ENCODE peak calls at places on chromosomes 16 and 17, in ten cellular contexts. One of them, this sample, is unnamed.

GRCh38 chr17:8946476-8946875 is 19.0 kb downstream of the PIK3R5 start:
- DNase-seq in body of pancreas: no peak
- DNase-seq in spleen: no peak
- DNase-seq in uterus: no peak
- DNase-seq in IMR-90: peak; percentile 2
- DNase-seq in Peyer's patch: no peak
- DNase-seq in A549: no peak
- DNase-seq in HCT116: no peak
- DNase-seq in vagina: no peak
- DNase-seq in transverse colon: no peak
- DNase-seq in this sample: no peak

GRCh38 chr17:17343160-17343735 is 40.1 kb downstream of the NT5M start:
- DNase-seq in vagina: no peak
- DNase-seq in transverse colon: no peak
- DNase-seq in A549: no peak
- DNase-seq in spleen: peak; percentile 29
- DNase-seq in uterus: no peak
- DNase-seq in IMR-90: no peak
- DNase-seq in body of pancreas: no peak
- DNase-seq in HCT116: no peak
- DNase-seq in Peyer's patch: no peak
- DNase-seq in this sample: peak; percentile 12

GRCh38 chr17:71392715-71393567 is 727.9 kb upstream of the SOX9 start:
- DNase-seq in A549: no peak
- DNase-seq in vagina: no peak
- DNase-seq in transverse colon: no peak
- DNase-seq in IMR-90: peak; percentile 74
- DNase-seq in spleen: no peak
- DNase-seq in HCT116: no peak
- DNase-seq in uterus: no peak
- DNase-seq in body of pancreas: no peak
- DNase-seq in Peyer's patch: no peak
- DNase-seq in this sample: no peak

GRCh38 chr16:57534881-57535658 is 1.3 kb downstream of the CCDC102A start:
- DNase-seq in transverse colon: no peak
- DNase-seq in body of pancreas: peak; percentile 32
- DNase-seq in A549: no peak
- DNase-seq in vagina: peak; percentile 93
- DNase-seq in HCT116: no peak
- DNase-seq in IMR-90: no peak
- DNase-seq in uterus: peak; percentile 64
- DNase-seq in Peyer's patch: peak; percentile 16
- DNase-seq in spleen: peak; percentile 75
- DNase-seq in this sample: no peak

GRCh38 chr17:7476474-7476873 is 3.0 kb downstream of the ZBTB4 start:
- DNase-seq in A549: peak; percentile 50
- DNase-seq in body of pancreas: no peak
- DNase-seq in vagina: no peak
- DNase-seq in transverse colon: no peak
- DNase-seq in Peyer's patch: no peak
- DNase-seq in spleen: no peak
- DNase-seq in IMR-90: peak; percentile 76
- DNase-seq in HCT116: no peak
- DNase-seq in uterus: no peak
- DNase-seq in this sample: no peak

GRCh38 chr16:88368036-88368435 is 14.7 kb upstream of the ZNF469 start:
- DNase-seq in transverse colon: no peak
- DNase-seq in vagina: no peak
- DNase-seq in A549: no peak
- DNase-seq in spleen: peak; percentile 51
- DNase-seq in IMR-90: no peak
- DNase-seq in uterus: no peak
- DNase-seq in body of pancreas: no peak
- DNase-seq in Peyer's patch: no peak
- DNase-seq in HCT116: no peak
- DNase-seq in this sample: peak; percentile 51

GRCh38 chr16:57606847-57607501 is 21.5 kb upstream of the ADGRG1 start:
- DNase-seq in uterus: no peak
- DNase-seq in Peyer's patch: no peak
- DNase-seq in vagina: peak; percentile 67
- DNase-seq in A549: no peak
- DNase-seq in IMR-90: no peak
- DNase-seq in transverse colon: peak; percentile 51
- DNase-seq in HCT116: no peak
- DNase-seq in body of pancreas: peak; percentile 78
- DNase-seq in spleen: peak; percentile 67
- DNase-seq in this sample: no peak

GRCh38 chr17:30117548-30118155 is 1.0 kb downstream of the NSRP1 start:
- DNase-seq in HCT116: no peak
- DNase-seq in A549: no peak
- DNase-seq in transverse colon: no peak
- DNase-seq in body of pancreas: no peak
- DNase-seq in vagina: no peak
- DNase-seq in spleen: no peak
- DNase-seq in uterus: no peak
- DNase-seq in IMR-90: peak; percentile 17
- DNase-seq in Peyer's patch: no peak
- DNase-seq in this sample: no peak

GRCh38 chr17:61465550-61466237 is 13.5 kb downstream of the TBX4 start:
- DNase-seq in A549: no peak
- DNase-seq in spleen: peak; percentile 44
- DNase-seq in uterus: no peak
- DNase-seq in vagina: no peak
- DNase-seq in HCT116: no peak
- DNase-seq in Peyer's patch: no peak
- DNase-seq in body of pancreas: no peak
- DNase-seq in transverse colon: no peak
- DNase-seq in IMR-90: no peak
- DNase-seq in this sample: no peak
- H3K27ac ChIP-seq in A549: no peak overlapping the region
- H3K27ac ChIP-seq in spleen: no peak overlapping the region
- H3K27ac ChIP-seq in uterus: no peak overlapping the region
- H3K27ac ChIP-seq in vagina: no peak overlapping the region
- H3K27ac ChIP-seq in HCT116: no peak overlapping the region
- H3K27ac ChIP-seq in Peyer's patch: no peak overlapping the region
- H3K27ac ChIP-seq in body of pancreas: no peak overlapping the region
- H3K27ac ChIP-seq in transverse colon: no peak overlapping the region
- H3K27ac ChIP-seq in IMR-90: no peak overlapping the region
- H3K27ac ChIP-seq in this sample: no peak overlapping the region

GRCh38 chr16:73142995-73143394 is 95.1 kb upstream of the ZFHX3 start:
- DNase-seq in transverse colon: no peak
- DNase-seq in body of pancreas: no peak
- DNase-seq in Peyer's patch: no peak
- DNase-seq in HCT116: no peak
- DNase-seq in A549: no peak
- DNase-seq in uterus: no peak
- DNase-seq in IMR-90: no peak
- DNase-seq in spleen: no peak
- DNase-seq in vagina: no peak
- DNase-seq in this sample: no peak

GRCh38 chr16:73145166-73145565 is 97.2 kb upstream of the ZFHX3 start:
- DNase-seq in IMR-90: no peak
- DNase-seq in body of pancreas: no peak
- DNase-seq in A549: no peak
- DNase-seq in uterus: no peak
- DNase-seq in spleen: no peak
- DNase-seq in Peyer's patch: no peak
- DNase-seq in HCT116: no peak
- DNase-seq in transverse colon: no peak
- DNase-seq in vagina: no peak
- DNase-seq in this sample: no peak

GRCh38 chr16:73142069-73142880 is 94.3 kb upstream of the ZFHX3 start:
- DNase-seq in HCT116: no peak
- DNase-seq in vagina: no peak
- DNase-seq in uterus: no peak
- DNase-seq in spleen: no peak
- DNase-seq in transverse colon: peak; percentile 46
- DNase-seq in A549: no peak
- DNase-seq in Peyer's patch: no peak
- DNase-seq in body of pancreas: no peak
- DNase-seq in IMR-90: no peak
- DNase-seq in this sample: no peak

GRCh38 chr16:73140944-73141343 is 93.0 kb upstream of the ZFHX3 start:
- DNase-seq in uterus: no peak
- DNase-seq in transverse colon: no peak
- DNase-seq in IMR-90: no peak
- DNase-seq in HCT116: no peak
- DNase-seq in body of pancreas: no peak
- DNase-seq in Peyer's patch: no peak
- DNase-seq in spleen: no peak
- DNase-seq in A549: peak; percentile 14
- DNase-seq in vagina: no peak
- DNase-seq in this sample: no peak

GRCh38 chr16:73143681-73144370 is 95.9 kb upstream of the ZFHX3 start:
- DNase-seq in spleen: no peak
- DNase-seq in transverse colon: no peak
- DNase-seq in IMR-90: no peak
- DNase-seq in Peyer's patch: no peak
- DNase-seq in body of pancreas: no peak
- DNase-seq in uterus: peak; percentile 29
- DNase-seq in vagina: no peak
- DNase-seq in A549: no peak
- DNase-seq in HCT116: no peak
- DNase-seq in this sample: no peak
- H3K4me3 ChIP-seq in spleen: peak overlapping the region; percentile 14
- H3K4me3 ChIP-seq in transverse colon: peak overlapping the region; percentile 16
- H3K4me3 ChIP-seq in IMR-90: peak overlapping the region; percentile 22
- H3K4me3 ChIP-seq in Peyer's patch: no peak overlapping the region
- H3K4me3 ChIP-seq in body of pancreas: no peak overlapping the region
- H3K4me3 ChIP-seq in uterus: peak overlapping the region; percentile 40
- H3K4me3 ChIP-seq in vagina: peak overlapping the region; percentile 35
- H3K4me3 ChIP-seq in A549: no peak overlapping the region
- H3K4me3 ChIP-seq in HCT116: no peak overlapping the region
- H3K4me3 ChIP-seq in this sample: peak overlapping the region; percentile 24

GRCh38 chr16:3465301-3465700 is 21.8 kb downstream of the NAA60 start:
- DNase-seq in IMR-90: no peak
- DNase-seq in Peyer's patch: no peak
- DNase-seq in spleen: peak; percentile 34
- DNase-seq in vagina: no peak
- DNase-seq in A549: no peak
- DNase-seq in HCT116: no peak
- DNase-seq in body of pancreas: no peak
- DNase-seq in transverse colon: no peak
- DNase-seq in uterus: no peak
- DNase-seq in this sample: no peak

GRCh38 chr16:3465911-3466584 is 22.6 kb downstream of the NAA60 start:
- DNase-seq in Peyer's patch: no peak
- DNase-seq in A549: no peak
- DNase-seq in uterus: no peak
- DNase-seq in vagina: no peak
- DNase-seq in IMR-90: no peak
- DNase-seq in body of pancreas: no peak
- DNase-seq in transverse colon: no peak
- DNase-seq in HCT116: no peak
- DNase-seq in spleen: peak; percentile 38
- DNase-seq in this sample: no peak

GRCh38 chr16:3468501-3468900 is 25.0 kb downstream of the NAA60 start:
- DNase-seq in A549: no peak
- DNase-seq in vagina: no peak
- DNase-seq in transverse colon: no peak
- DNase-seq in body of pancreas: no peak
- DNase-seq in HCT116: no peak
- DNase-seq in IMR-90: no peak
- DNase-seq in uterus: no peak
- DNase-seq in spleen: no peak
- DNase-seq in Peyer's patch: no peak
- DNase-seq in this sample: no peak

GRCh38 chr16:3467920-3468319 is 24.4 kb downstream of the NAA60 start:
- DNase-seq in transverse colon: no peak
- DNase-seq in A549: no peak
- DNase-seq in Peyer's patch: no peak
- DNase-seq in HCT116: no peak
- DNase-seq in IMR-90: peak; percentile 69
- DNase-seq in vagina: no peak
- DNase-seq in body of pancreas: no peak
- DNase-seq in spleen: no peak
- DNase-seq in uterus: no peak
- DNase-seq in this sample: peak; percentile 4

DNA sequence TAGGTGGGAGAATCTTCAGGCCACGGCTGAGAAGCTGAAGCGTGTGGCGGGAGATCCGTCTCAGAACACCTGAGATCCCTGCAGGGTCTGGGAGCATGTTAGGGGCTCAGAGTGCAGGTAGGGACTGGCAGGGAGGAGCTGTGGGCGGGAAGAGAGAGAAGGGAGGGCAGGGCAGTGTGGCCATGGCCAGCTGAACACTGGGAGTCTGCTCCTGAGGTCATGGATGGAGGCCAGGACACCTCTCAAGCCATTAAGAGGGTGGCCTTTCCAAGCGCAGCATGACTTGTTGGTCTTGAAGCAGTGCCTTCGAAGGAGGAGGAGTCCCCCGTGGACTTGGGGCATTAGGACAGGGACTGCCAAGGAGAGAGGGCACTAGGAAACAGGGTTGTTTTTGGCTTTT is 23.7 kb downstream of the NAA60 start:
- DNase-seq in A549: no peak
- DNase-seq in HCT116: no peak
- DNase-seq in body of pancreas: no peak
- DNase-seq in Peyer's patch: no peak
- DNase-seq in spleen: no peak
- DNase-seq in vagina: no peak
- DNase-seq in transverse colon: no peak
- DNase-seq in IMR-90: no peak
- DNase-seq in uterus: no peak
- DNase-seq in this sample: peak; percentile 34
- TF ChIP-seq POLR2A in A549: no peak
- TF ChIP-seq POLR2A in HCT116: no peak
- TF ChIP-seq POLR2A in body of pancreas: no peak
- TF ChIP-seq POLR2A in Peyer's patch: no peak
- TF ChIP-seq POLR2A in spleen: no peak
- TF ChIP-seq POLR2A in vagina: no peak
- TF ChIP-seq POLR2A in transverse colon: no peak
- TF ChIP-seq POLR2A in IMR-90: no peak
- TF ChIP-seq POLR2A in uterus: no peak
- TF ChIP-seq POLR2A in this sample: no peak

DNA sequence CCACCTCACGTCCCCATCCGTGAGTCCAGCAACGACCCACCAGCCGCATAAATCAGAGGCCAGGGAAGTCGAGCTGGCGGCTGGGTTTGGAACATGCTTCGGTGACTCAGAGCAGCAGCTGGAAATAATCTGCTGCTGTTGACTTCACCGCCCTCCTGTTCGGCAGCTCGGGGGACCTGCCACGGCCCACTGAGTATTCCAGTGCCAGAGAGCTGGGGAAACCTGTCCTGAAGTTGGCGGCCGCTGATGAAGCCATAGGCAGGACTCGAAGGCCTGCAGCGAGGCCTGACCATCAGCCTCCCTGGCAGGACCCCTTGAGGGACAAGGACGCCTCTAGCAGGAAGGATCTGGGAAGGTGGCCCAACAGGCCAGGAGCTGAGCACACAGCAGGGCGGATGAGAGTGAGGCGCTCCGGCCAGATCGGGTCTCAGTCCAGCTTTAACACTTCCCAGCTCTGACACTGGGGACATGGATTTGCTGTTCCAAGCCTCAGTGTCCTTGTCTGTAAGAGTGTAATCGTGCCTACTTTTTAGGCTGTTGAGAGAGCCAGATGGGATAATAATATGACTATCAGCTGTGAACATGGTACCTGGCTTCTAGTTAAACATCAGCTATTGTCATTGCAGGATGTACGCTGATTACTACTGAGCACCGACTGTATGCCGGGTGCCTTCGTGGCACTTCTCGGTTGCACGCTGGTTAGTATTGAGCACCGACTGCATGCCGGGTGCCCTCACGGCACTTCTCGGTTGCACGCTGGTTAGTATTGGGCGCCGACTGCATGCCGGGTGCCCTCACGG is 50.4 kb upstream of the CIBAR2 start:
- DNase-seq in A549: no peak
- DNase-seq in HCT116: no peak
- DNase-seq in uterus: peak; percentile 84
- DNase-seq in Peyer's patch: no peak
- DNase-seq in body of pancreas: no peak
- DNase-seq in spleen: no peak
- DNase-seq in vagina: no peak
- DNase-seq in IMR-90: peak; percentile 91
- DNase-seq in transverse colon: peak; percentile 48
- DNase-seq in this sample: peak; percentile 74
- H3K27ac ChIP-seq in A549: no peak overlapping the region
- H3K27ac ChIP-seq in HCT116: no peak overlapping the region
- H3K27ac ChIP-seq in uterus: peak overlapping the region; percentile 82
- H3K27ac ChIP-seq in Peyer's patch: peak overlapping the region; percentile 66
- H3K27ac ChIP-seq in body of pancreas: no peak overlapping the region
- H3K27ac ChIP-seq in spleen: peak overlapping the region; percentile 21
- H3K27ac ChIP-seq in vagina: peak overlapping the region; percentile 77
- H3K27ac ChIP-seq in IMR-90: peak overlapping the region; percentile 53
- H3K27ac ChIP-seq in transverse colon: peak overlapping the region; percentile 75
- H3K27ac ChIP-seq in this sample: peak overlapping the region; percentile 33